ENCODE peak calls at places on chromosomes 1 and 21, in four cellular contexts. O, V, J and A are unnamed samples.

GRCh38 chr1:66239834-66240233 is 294.1 kb upstream of the SGIP1 start:
- DNase-seq in J (no peak), O (no peak), V (no peak), A (no peak)

GRCh38 chr1:67889940-67890567 is 56.8 kb upstream of the GNG12 start:
- DNase-seq in V (no peak), O (peak; percentile 95), J (no peak), A (no peak)

GRCh38 chr1:207088731-207089626 is at the start of gene C4BPB:
- DNase-seq in V (no peak), J (no peak), O (peak; percentile 40), A (no peak)

GRCh38 chr1:8342325-8342724 is 24.4 kb downstream of the SLC45A1 start:
- DNase-seq in V (no peak), O (no peak), J (no peak), A (no peak)

GRCh38 chr1:161200992-161201827 is 957 bp upstream of the NDUFS2 start:
- DNase-seq in J (no peak), O (peak; percentile 81), V (peak; percentile 58), A (peak; percentile 24)

GRCh38 chr21:44353200-44353970 is at the start of gene TRPM2:
- DNase-seq in J (no peak), V (no peak), O (no peak), A (no peak)

GRCh38 chr1:109197163-109198042 is 16.3 kb upstream of the SARS1 start:
- DNase-seq in V (no peak), J (no peak), O (peak; percentile 98), A (no peak)

GRCh38 chr1:162709870-162710269 is 77.6 kb downstream of the DDR2 start:
- DNase-seq in O (no peak), V (no peak), J (no peak), A (no peak)

GRCh38 chr1:156493749-156494148 is 6.8 kb downstream of the MEF2D start:
- DNase-seq in J (no peak), V (no peak), O (no peak), A (no peak)

GRCh38 chr1:16055613-16056520 is 12.3 kb downstream of the CLCNKB start:
- DNase-seq in J (peak; percentile 98), O (peak; percentile 87), V (peak; percentile 24), A (peak; percentile 97)

GRCh38 chr1:155218854-155219591 is 10.5 kb downstream of the MTX1 start:
- DNase-seq in V (peak; percentile 26), J (peak; percentile 42), O (peak; percentile 50), A (peak; percentile 92)

GRCh38 chr1:85379203-85380136 is 85.5 kb downstream of the DDAH1 start:
- DNase-seq in O (no peak), J (no peak), V (no peak), A (peak; percentile 43)

GRCh38 chr1:187689137-187689536 is 860.4 kb downstream of the PLA2G4A start:
- DNase-seq in O (no peak), V (no peak), J (no peak), A (no peak)

GRCh38 chr1:165717918-165718515 is 19.7 kb upstream of the ALDH9A1 start:
- DNase-seq in J (peak; percentile 26), O (peak; percentile 44), V (no peak), A (peak; percentile 79)

GRCh38 chr1:100300691-100301090 is 34.7 kb downstream of the RTCA start:
- DNase-seq in O (no peak), V (no peak), J (no peak), A (no peak)

GRCh38 chr1:181612100-181612499 is 128.8 kb downstream of the CACNA1E start:
- DNase-seq in J (no peak), O (no peak), V (no peak), A (no peak)

GRCh38 chr1:35454175-35454574 is 103.0 kb downstream of the KIAA0319L start:
- DNase-seq in V (no peak), O (no peak), J (no peak), A (no peak)

GRCh38 chr1:165053273-165053835 is 303.2 kb downstream of the LMX1A start:
- DNase-seq in V (no peak), O (no peak), J (no peak), A (no peak)

GRCh38 chr1:59013276-59013927 is 229.6 kb upstream of the JUN start:
- DNase-seq in O (peak; percentile 55), J (peak; percentile 54), V (no peak), A (peak; percentile 92)

GRCh38 chr21:41640756-41641509 is 125.9 kb downstream of the RIPK4 start:
- DNase-seq in V (no peak), O (peak; percentile 67), J (no peak), A (no peak)

GRCh38 chr1:147603986-147604385 is 62.7 kb downstream of the BCL9 start:
- DNase-seq in J (no peak), V (no peak), O (no peak), A (no peak)